ENCODE peak calls at places on chromosomes 11 and 22, in eight cellular contexts. One of them, this sample, is unnamed.
A peak's percentile ranks its signal among the peaks of the same experiment; 100 is the strongest.

GRCh38 chr22:42670921-42671709 is 21.9 kb upstream of the CYB5R3 start:
- DNase-seq in head of caudate nucleus: no peak
- DNase-seq in stimulated activated CD4-positive, alpha-beta T cell treated with anti-CD3 and anti-CD28 coated beads, Interleukin-4, amount 100 ng/mL, for 24 hours: no peak
- DNase-seq in stomach: no peak
- DNase-seq in nucleus accumbens: no peak
- DNase-seq in NAMALWA: no peak
- DNase-seq in LoVo: no peak
- DNase-seq in body of pancreas: no peak
- DNase-seq in this sample: no peak

GRCh38 chr11:44978961-44979331 is 28.3 kb upstream of the TP53I11 start:
- DNase-seq in NAMALWA: no peak
- DNase-seq in stomach: peak; percentile 89
- DNase-seq in body of pancreas: peak; percentile 82
- DNase-seq in nucleus accumbens: no peak
- DNase-seq in LoVo: peak; percentile 69
- DNase-seq in head of caudate nucleus: no peak
- DNase-seq in stimulated activated CD4-positive, alpha-beta T cell treated with anti-CD3 and anti-CD28 coated beads, Interleukin-4, amount 100 ng/mL, for 24 hours: no peak
- DNase-seq in this sample: no peak

GRCh38 chr11:27611390-27611789 is 88.9 kb downstream of the BDNF start:
- DNase-seq in body of pancreas: no peak
- DNase-seq in LoVo: no peak
- DNase-seq in head of caudate nucleus: no peak
- DNase-seq in stimulated activated CD4-positive, alpha-beta T cell treated with anti-CD3 and anti-CD28 coated beads, Interleukin-4, amount 100 ng/mL, for 24 hours: no peak
- DNase-seq in nucleus accumbens: no peak
- DNase-seq in NAMALWA: no peak
- DNase-seq in stomach: no peak
- DNase-seq in this sample: no peak

GRCh38 chr11:64384981-64385952 is 26.3 kb downstream of the RPS6KA4 start:
- DNase-seq in head of caudate nucleus: no peak
- DNase-seq in NAMALWA: no peak
- DNase-seq in body of pancreas: no peak
- DNase-seq in stomach: no peak
- DNase-seq in stimulated activated CD4-positive, alpha-beta T cell treated with anti-CD3 and anti-CD28 coated beads, Interleukin-4, amount 100 ng/mL, for 24 hours: no peak
- DNase-seq in nucleus accumbens: no peak
- DNase-seq in LoVo: no peak
- DNase-seq in this sample: no peak

GRCh38 chr22:37242395-37242918 is 1.6 kb downstream of the RAC2 start:
- DNase-seq in stomach: peak; percentile 74
- DNase-seq in head of caudate nucleus: peak; percentile 56
- DNase-seq in stimulated activated CD4-positive, alpha-beta T cell treated with anti-CD3 and anti-CD28 coated beads, Interleukin-4, amount 100 ng/mL, for 24 hours: peak; percentile 93
- DNase-seq in NAMALWA: peak; percentile 89
- DNase-seq in body of pancreas: peak; percentile 34
- DNase-seq in nucleus accumbens: no peak
- DNase-seq in LoVo: no peak
- DNase-seq in this sample: peak; percentile 92

GRCh38 chr11:68315581-68315920 is 3.2 kb downstream of the LRP5 start:
- DNase-seq in head of caudate nucleus: no peak
- DNase-seq in NAMALWA: no peak
- DNase-seq in LoVo: no peak
- DNase-seq in stimulated activated CD4-positive, alpha-beta T cell treated with anti-CD3 and anti-CD28 coated beads, Interleukin-4, amount 100 ng/mL, for 24 hours: no peak
- DNase-seq in nucleus accumbens: no peak
- DNase-seq in body of pancreas: no peak
- DNase-seq in stomach: no peak
- DNase-seq in this sample: no peak

GRCh38 chr11:68574308-68574707 is 110.0 kb upstream of the GAL start:
- DNase-seq in nucleus accumbens: no peak
- DNase-seq in head of caudate nucleus: no peak
- DNase-seq in stomach: no peak
- DNase-seq in body of pancreas: no peak
- DNase-seq in stimulated activated CD4-positive, alpha-beta T cell treated with anti-CD3 and anti-CD28 coated beads, Interleukin-4, amount 100 ng/mL, for 24 hours: no peak
- DNase-seq in NAMALWA: no peak
- DNase-seq in LoVo: no peak
- DNase-seq in this sample: no peak

GRCh38 chr22:32558681-32559355 is 84.2 kb downstream of the FBXO7 start:
- DNase-seq in stomach: peak; percentile 46
- DNase-seq in nucleus accumbens: no peak
- DNase-seq in body of pancreas: peak; percentile 13
- DNase-seq in NAMALWA: no peak
- DNase-seq in stimulated activated CD4-positive, alpha-beta T cell treated with anti-CD3 and anti-CD28 coated beads, Interleukin-4, amount 100 ng/mL, for 24 hours: no peak
- DNase-seq in head of caudate nucleus: no peak
- DNase-seq in LoVo: peak; percentile 91
- DNase-seq in this sample: no peak

GRCh38 chr11:11349870-11350325 is 3.2 kb downstream of the CSNK2A3 start:
- DNase-seq in LoVo: peak; percentile 16
- DNase-seq in nucleus accumbens: no peak
- DNase-seq in stimulated activated CD4-positive, alpha-beta T cell treated with anti-CD3 and anti-CD28 coated beads, Interleukin-4, amount 100 ng/mL, for 24 hours: no peak
- DNase-seq in stomach: no peak
- DNase-seq in head of caudate nucleus: no peak
- DNase-seq in NAMALWA: no peak
- DNase-seq in body of pancreas: no peak
- DNase-seq in this sample: no peak

GRCh38 chr11:66850588-66851250 is 6.1 kb upstream of the LRFN4 start:
- DNase-seq in stomach: no peak
- DNase-seq in stimulated activated CD4-positive, alpha-beta T cell treated with anti-CD3 and anti-CD28 coated beads, Interleukin-4, amount 100 ng/mL, for 24 hours: no peak
- DNase-seq in NAMALWA: no peak
- DNase-seq in body of pancreas: no peak
- DNase-seq in nucleus accumbens: no peak
- DNase-seq in head of caudate nucleus: no peak
- DNase-seq in LoVo: no peak
- DNase-seq in this sample: no peak

GRCh38 chr11:10452211-10452767 is 2.8 kb upstream of the AMPD3 start:
- DNase-seq in stimulated activated CD4-positive, alpha-beta T cell treated with anti-CD3 and anti-CD28 coated beads, Interleukin-4, amount 100 ng/mL, for 24 hours: no peak
- DNase-seq in stomach: no peak
- DNase-seq in NAMALWA: no peak
- DNase-seq in body of pancreas: no peak
- DNase-seq in LoVo: no peak
- DNase-seq in nucleus accumbens: peak; percentile 17
- DNase-seq in head of caudate nucleus: peak; percentile 74
- DNase-seq in this sample: peak; percentile 28

GRCh38 chr11:74185695-74186094 is 14.6 kb downstream of the PPME1 start:
- DNase-seq in stimulated activated CD4-positive, alpha-beta T cell treated with anti-CD3 and anti-CD28 coated beads, Interleukin-4, amount 100 ng/mL, for 24 hours: no peak
- DNase-seq in LoVo: no peak
- DNase-seq in NAMALWA: no peak
- DNase-seq in stomach: no peak
- DNase-seq in head of caudate nucleus: no peak
- DNase-seq in body of pancreas: no peak
- DNase-seq in nucleus accumbens: no peak
- DNase-seq in this sample: no peak

GRCh38 chr11:66967670-66968425 is 7.3 kb upstream of the C11orf86 start:
- DNase-seq in stimulated activated CD4-positive, alpha-beta T cell treated with anti-CD3 and anti-CD28 coated beads, Interleukin-4, amount 100 ng/mL, for 24 hours: no peak
- DNase-seq in head of caudate nucleus: no peak
- DNase-seq in body of pancreas: no peak
- DNase-seq in nucleus accumbens: no peak
- DNase-seq in stomach: no peak
- DNase-seq in NAMALWA: no peak
- DNase-seq in LoVo: peak; percentile 21
- DNase-seq in this sample: no peak